ENCODE peak calls at places on chromosomes 4 and X, in ten cellular contexts. One of them, this sample, is unnamed.

GRCh38 chr4:118265312-118266144 is 87.3 kb downstream of the PRSS12 start:
- DNase-seq in A549: no peak
- DNase-seq in uterus: no peak
- DNase-seq in GM12878: no peak
- DNase-seq in HCT116: no peak
- DNase-seq in tibial nerve: no peak
- DNase-seq in sigmoid colon: no peak
- DNase-seq in stomach: peak; percentile 51
- DNase-seq in IMR-90: no peak
- DNase-seq in HepG2: peak; percentile 7
- DNase-seq in this sample: peak; percentile 67

GRCh38 chrX:47690175-47690574 is 31.2 kb upstream of the UXT start:
- DNase-seq in HCT116: peak; percentile 12
- DNase-seq in stomach: no peak
- DNase-seq in IMR-90: no peak
- DNase-seq in HepG2: no peak
- DNase-seq in A549: no peak
- DNase-seq in tibial nerve: no peak
- DNase-seq in uterus: no peak
- DNase-seq in GM12878: no peak
- DNase-seq in sigmoid colon: no peak
- DNase-seq in this sample: no peak

GRCh38 chrX:6803607-6804006 is 268.7 kb upstream of the VCX3A start:
- DNase-seq in tibial nerve: no peak
- DNase-seq in uterus: no peak
- DNase-seq in IMR-90: no peak
- DNase-seq in A549: no peak
- DNase-seq in HCT116: no peak
- DNase-seq in sigmoid colon: no peak
- DNase-seq in GM12878: no peak
- DNase-seq in HepG2: no peak
- DNase-seq in stomach: no peak
- DNase-seq in this sample: no peak

GRCh38 chr4:183443609-183444148 is 757 bp upstream of the CDKN2AIP start:
- DNase-seq in stomach: no peak
- DNase-seq in A549: peak; percentile 25
- DNase-seq in uterus: peak; percentile 34
- DNase-seq in GM12878: no peak
- DNase-seq in HCT116: no peak
- DNase-seq in tibial nerve: no peak
- DNase-seq in IMR-90: peak; percentile 52
- DNase-seq in HepG2: no peak
- DNase-seq in sigmoid colon: peak; percentile 81
- DNase-seq in this sample: peak; percentile 71

GRCh38 chr4:176360446-176360845 is 40.7 kb downstream of the SPCS3 start:
- DNase-seq in A549: no peak
- DNase-seq in uterus: no peak
- DNase-seq in tibial nerve: no peak
- DNase-seq in GM12878: no peak
- DNase-seq in stomach: no peak
- DNase-seq in HCT116: no peak
- DNase-seq in IMR-90: peak; percentile 39
- DNase-seq in sigmoid colon: no peak
- DNase-seq in HepG2: no peak
- DNase-seq in this sample: no peak

GRCh38 chrX:15744181-15744867 is 6.3 kb downstream of the CA5B start:
- DNase-seq in IMR-90: no peak
- DNase-seq in stomach: peak; percentile 67
- DNase-seq in A549: no peak
- DNase-seq in HepG2: peak; percentile 90
- DNase-seq in tibial nerve: no peak
- DNase-seq in sigmoid colon: no peak
- DNase-seq in GM12878: no peak
- DNase-seq in uterus: no peak
- DNase-seq in HCT116: no peak
- DNase-seq in this sample: peak; percentile 83

GRCh38 chrX:16114640-16115039 is 8.7 kb upstream of the GRPR start:
- DNase-seq in HepG2: no peak
- DNase-seq in tibial nerve: no peak
- DNase-seq in GM12878: no peak
- DNase-seq in stomach: no peak
- DNase-seq in sigmoid colon: no peak
- DNase-seq in IMR-90: peak; percentile 83
- DNase-seq in uterus: no peak
- DNase-seq in HCT116: no peak
- DNase-seq in A549: no peak
- DNase-seq in this sample: no peak

GRCh38 chrX:20530319-20530979 is 263.7 kb upstream of the RPS6KA3 start:
- DNase-seq in GM12878: peak; percentile 5
- DNase-seq in HepG2: peak; percentile 30
- DNase-seq in HCT116: peak; percentile 29
- DNase-seq in A549: peak; percentile 41
- DNase-seq in tibial nerve: peak; percentile 81
- DNase-seq in sigmoid colon: peak; percentile 74
- DNase-seq in uterus: peak; percentile 51
- DNase-seq in stomach: peak; percentile 53
- DNase-seq in IMR-90: peak; percentile 64
- DNase-seq in this sample: peak; percentile 67

GRCh38 chr4:26864904-26865303 is 4.3 kb downstream of the STIM2 start:
- DNase-seq in HepG2: no peak
- DNase-seq in sigmoid colon: no peak
- DNase-seq in tibial nerve: no peak
- DNase-seq in stomach: no peak
- DNase-seq in uterus: no peak
- DNase-seq in A549: no peak
- DNase-seq in HCT116: no peak
- DNase-seq in IMR-90: no peak
- DNase-seq in GM12878: no peak
- DNase-seq in this sample: no peak

GRCh38 chr4:26862381-26862915 is 1.8 kb downstream of the STIM2 start:
- DNase-seq in A549: no peak
- DNase-seq in uterus: no peak
- DNase-seq in sigmoid colon: no peak
- DNase-seq in stomach: no peak
- DNase-seq in HepG2: no peak
- DNase-seq in IMR-90: no peak
- DNase-seq in GM12878: no peak
- DNase-seq in HCT116: no peak
- DNase-seq in tibial nerve: no peak
- DNase-seq in this sample: no peak

GRCh38 chr4:26861434-26862186 is 969 bp downstream of the STIM2 start:
- DNase-seq in HepG2: peak; percentile 44
- DNase-seq in sigmoid colon: peak; percentile 86
- DNase-seq in uterus: peak; percentile 54
- DNase-seq in IMR-90: peak; percentile 65
- DNase-seq in A549: peak; percentile 11
- DNase-seq in GM12878: no peak
- DNase-seq in HCT116: no peak
- DNase-seq in tibial nerve: peak; percentile 46
- DNase-seq in stomach: peak; percentile 76
- DNase-seq in this sample: peak; percentile 30

GRCh38 chr4:26860922-26861433 is 337 bp downstream of the STIM2 start:
- DNase-seq in IMR-90: peak; percentile 44
- DNase-seq in A549: no peak
- DNase-seq in HepG2: peak; percentile 10
- DNase-seq in uterus: peak; percentile 45
- DNase-seq in stomach: peak; percentile 59
- DNase-seq in GM12878: no peak
- DNase-seq in tibial nerve: no peak
- DNase-seq in HCT116: no peak
- DNase-seq in sigmoid colon: peak; percentile 79
- DNase-seq in this sample: peak; percentile 57

GRCh38 chr4:26863512-26863911 is 2.9 kb downstream of the STIM2 start:
- DNase-seq in stomach: no peak
- DNase-seq in IMR-90: no peak
- DNase-seq in A549: no peak
- DNase-seq in sigmoid colon: no peak
- DNase-seq in GM12878: no peak
- DNase-seq in HepG2: no peak
- DNase-seq in tibial nerve: no peak
- DNase-seq in HCT116: no peak
- DNase-seq in uterus: no peak
- DNase-seq in this sample: no peak
- TF ChIP-seq POLR2A in stomach: no peak
- TF ChIP-seq POLR2A in IMR-90: no peak
- TF ChIP-seq POLR2A in A549: no peak
- TF ChIP-seq POLR2A in sigmoid colon: no peak
- TF ChIP-seq POLR2A in GM12878: no peak
- TF ChIP-seq POLR2A in HepG2: no peak
- TF ChIP-seq POLR2A in tibial nerve: no peak
- TF ChIP-seq POLR2A in HCT116: no peak
- TF ChIP-seq POLR2A in uterus: no peak
- TF ChIP-seq POLR2A in this sample: no peak

GRCh38 chr4:8182294-8182693 is 16.8 kb upstream of the SH3TC1 start:
- DNase-seq in sigmoid colon: no peak
- DNase-seq in tibial nerve: no peak
- DNase-seq in IMR-90: no peak
- DNase-seq in A549: no peak
- DNase-seq in uterus: no peak
- DNase-seq in stomach: no peak
- DNase-seq in HepG2: no peak
- DNase-seq in HCT116: no peak
- DNase-seq in GM12878: no peak
- DNase-seq in this sample: no peak

GRCh38 chr4:8182858-8183725 is 16.0 kb upstream of the SH3TC1 start:
- DNase-seq in HepG2: no peak
- DNase-seq in sigmoid colon: peak; percentile 78
- DNase-seq in tibial nerve: peak; percentile 87
- DNase-seq in HCT116: peak; percentile 23
- DNase-seq in uterus: peak; percentile 78
- DNase-seq in A549: peak; percentile 53
- DNase-seq in GM12878: no peak
- DNase-seq in stomach: peak; percentile 89
- DNase-seq in IMR-90: peak; percentile 70
- DNase-seq in this sample: peak; percentile 82

GRCh38 chr4:8185280-8185679 is 13.8 kb upstream of the SH3TC1 start:
- DNase-seq in stomach: no peak
- DNase-seq in uterus: no peak
- DNase-seq in A549: no peak
- DNase-seq in GM12878: no peak
- DNase-seq in tibial nerve: peak; percentile 64
- DNase-seq in HCT116: no peak
- DNase-seq in HepG2: no peak
- DNase-seq in IMR-90: peak; percentile 84
- DNase-seq in sigmoid colon: no peak
- DNase-seq in this sample: no peak

GRCh38 chr4:8185930-8186329 is 13.2 kb upstream of the SH3TC1 start:
- DNase-seq in HCT116: no peak
- DNase-seq in stomach: no peak
- DNase-seq in sigmoid colon: no peak
- DNase-seq in tibial nerve: no peak
- DNase-seq in uterus: no peak
- DNase-seq in GM12878: no peak
- DNase-seq in A549: no peak
- DNase-seq in HepG2: no peak
- DNase-seq in IMR-90: no peak
- DNase-seq in this sample: no peak

DNA sequence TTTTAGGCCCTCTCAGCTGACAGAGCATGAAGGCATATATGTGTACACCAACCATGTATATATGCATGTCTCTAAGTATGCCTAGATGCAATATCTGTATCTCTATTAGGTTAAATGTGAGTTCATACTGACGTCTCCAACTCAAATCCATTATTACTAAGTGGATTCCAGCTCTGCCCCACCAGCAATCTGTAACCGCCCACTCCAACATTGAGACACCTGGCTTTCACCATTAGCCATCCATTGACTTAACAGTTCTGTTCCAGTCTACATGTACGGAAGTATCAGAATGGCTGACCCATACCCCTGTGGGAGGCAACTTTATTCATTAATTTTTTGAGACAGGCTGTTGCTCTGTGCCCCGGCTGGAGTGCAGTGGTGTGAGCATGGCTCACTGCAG is 15.0 kb upstream of the SH3TC1 start:
- DNase-seq in sigmoid colon: no peak
- DNase-seq in stomach: no peak
- DNase-seq in IMR-90: no peak
- DNase-seq in tibial nerve: no peak
- DNase-seq in HepG2: no peak
- DNase-seq in HCT116: no peak
- DNase-seq in GM12878: no peak
- DNase-seq in A549: no peak
- DNase-seq in uterus: no peak
- DNase-seq in this sample: no peak
- H3K4me1 ChIP-seq in sigmoid colon: no peaks in the 10 kb centered on the region
- H3K4me1 ChIP-seq in stomach: peaks cover 46% of the 10 kb centered on the region
- H3K4me1 ChIP-seq in IMR-90: peaks cover 13% of the 10 kb centered on the region
- H3K4me1 ChIP-seq in tibial nerve: no peaks in the 10 kb centered on the region
- H3K4me1 ChIP-seq in HepG2: peaks cover 40% of the 10 kb centered on the region
- H3K4me1 ChIP-seq in HCT116: peaks cover 12% of the 10 kb centered on the region
- H3K4me1 ChIP-seq in GM12878: no peaks in the 10 kb centered on the region
- H3K4me1 ChIP-seq in A549: peaks cover 50% of the 10 kb centered on the region
- H3K4me1 ChIP-seq in uterus: no peaks in the 10 kb centered on the region
- H3K4me1 ChIP-seq in this sample: no peaks in the 10 kb centered on the region

GRCh38 chr4:18536420-18536819 is 514.9 kb upstream of the LCORL start:
- DNase-seq in GM12878: no peak
- DNase-seq in stomach: no peak
- DNase-seq in A549: no peak
- DNase-seq in HCT116: no peak
- DNase-seq in IMR-90: no peak
- DNase-seq in sigmoid colon: no peak
- DNase-seq in tibial nerve: no peak
- DNase-seq in uterus: no peak
- DNase-seq in HepG2: peak; percentile 31
- DNase-seq in this sample: no peak
- TF ChIP-seq CTCF in GM12878: no peak
- TF ChIP-seq CTCF in stomach: no peak
- TF ChIP-seq CTCF in A549: no peak
- TF ChIP-seq CTCF in HCT116: no peak
- TF ChIP-seq CTCF in IMR-90: no peak
- TF ChIP-seq CTCF in sigmoid colon: no peak
- TF ChIP-seq CTCF in tibial nerve: no peak
- TF ChIP-seq CTCF in uterus: no peak
- TF ChIP-seq CTCF in HepG2: peak; percentile 53
- TF ChIP-seq CTCF in this sample: no peak

DNA sequence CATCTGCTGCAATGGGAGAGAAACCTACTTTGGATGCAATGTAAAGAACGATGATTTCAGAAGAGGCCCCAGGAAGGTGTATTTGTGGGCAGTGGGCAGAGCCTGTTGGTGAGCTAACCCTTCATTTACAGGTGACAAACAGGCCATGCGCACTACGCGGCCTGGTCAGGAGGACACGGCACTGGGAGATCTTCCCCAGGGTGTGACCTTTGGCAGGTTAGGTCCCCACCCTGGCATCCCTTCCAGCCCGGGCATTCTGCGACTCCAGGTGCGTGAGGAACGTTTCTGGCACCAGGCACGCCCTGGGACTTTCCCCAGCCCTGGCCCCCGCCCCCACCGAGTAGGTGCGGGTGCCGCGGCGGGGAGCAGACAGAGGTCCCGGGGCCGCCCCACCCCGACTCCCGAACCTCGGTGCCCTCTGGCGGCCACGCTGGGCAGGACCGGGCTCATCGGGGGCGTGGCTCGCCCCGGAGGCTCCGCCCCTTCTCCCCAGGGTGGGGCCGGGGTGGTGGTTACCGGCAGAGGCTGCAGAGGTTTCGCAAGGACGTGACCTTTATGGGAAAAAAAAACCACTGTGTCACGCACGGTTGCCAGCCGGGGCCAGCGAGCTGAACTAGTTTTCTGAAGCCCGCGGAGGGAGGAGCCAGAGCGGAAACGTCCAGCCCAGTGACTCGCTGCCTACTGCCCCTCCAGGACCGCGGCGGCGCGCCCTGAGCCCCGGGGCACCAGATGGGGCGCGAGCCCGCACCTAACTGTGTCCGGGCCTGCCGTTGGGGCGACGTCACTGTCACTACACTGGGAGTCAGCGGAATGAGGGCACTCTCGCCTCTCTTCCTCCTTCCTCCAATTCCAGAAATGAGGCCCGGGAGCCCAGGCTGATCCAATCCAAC is 5.0 kb upstream of the NYX start:
- DNase-seq in HepG2: peak; percentile 84
- DNase-seq in A549: peak; percentile 76
- DNase-seq in HCT116: peak; percentile 64
- DNase-seq in uterus: peak; percentile 74
- DNase-seq in IMR-90: peak; percentile 55
- DNase-seq in stomach: peak; percentile 88
- DNase-seq in sigmoid colon: peak; percentile 91
- DNase-seq in tibial nerve: peak; percentile 73
- DNase-seq in GM12878: peak; percentile 68
- DNase-seq in this sample: peak; percentile 68
- TF ChIP-seq POLR2A in HepG2: peak; percentile 33
- TF ChIP-seq POLR2A in A549: peak; percentile 63
- TF ChIP-seq POLR2A in HCT116: no peak
- TF ChIP-seq POLR2A in uterus: no peak
- TF ChIP-seq POLR2A in IMR-90: no peak
- TF ChIP-seq POLR2A in stomach: no peak
- TF ChIP-seq POLR2A in sigmoid colon: no peak
- TF ChIP-seq POLR2A in tibial nerve: no peak
- TF ChIP-seq POLR2A in GM12878: peak; percentile 50
- TF ChIP-seq POLR2A in this sample: no peak